ENCODE peak calls at places on chromosomes 11 and 22, in six cellular contexts. One of them, this sample, is unnamed.

GRCh38 chr11:64094463-64095223 is 58.9 kb downstream of the FLRT1 start:
- DNase-seq in A549: peak
- DNase-seq in neural progenitor cell: peak
- DNase-seq in fibroblast of lung: peak
- DNase-seq in GM23338: no peak
- DNase-seq in tibial artery: no peak
- DNase-seq in this sample: no peak

GRCh38 chr11:133163463-133164419 is 368.6 kb downstream of the OPCML start:
- DNase-seq in A549: peak
- DNase-seq in tibial artery: no peak
- DNase-seq in neural progenitor cell: peak
- DNase-seq in GM23338: peak
- DNase-seq in fibroblast of lung: peak
- DNase-seq in this sample: peak

GRCh38 chr11:107017433-107018227 is 646 bp downstream of the GUCY1A2 start:
- DNase-seq in fibroblast of lung: peak
- DNase-seq in tibial artery: no peak
- DNase-seq in GM23338: peak
- DNase-seq in neural progenitor cell: peak
- DNase-seq in A549: peak
- DNase-seq in this sample: peak

GRCh38 chr11:32333335-32333991 is 101.9 kb downstream of the WT1 start:
- DNase-seq in tibial artery: peak
- DNase-seq in fibroblast of lung: peak
- DNase-seq in GM23338: peak
- DNase-seq in A549: peak
- DNase-seq in neural progenitor cell: peak
- DNase-seq in this sample: no peak

GRCh38 chr11:27300974-27301373 is 62.0 kb downstream of the CCDC34 start:
- DNase-seq in GM23338: no peak
- DNase-seq in tibial artery: no peak
- DNase-seq in neural progenitor cell: no peak
- DNase-seq in fibroblast of lung: no peak
- DNase-seq in A549: no peak
- DNase-seq in this sample: no peak

GRCh38 chr11:74592063-74592440 is 330 bp upstream of the POLD3 start:
- DNase-seq in fibroblast of lung: no peak
- DNase-seq in GM23338: no peak
- DNase-seq in A549: no peak
- DNase-seq in tibial artery: no peak
- DNase-seq in neural progenitor cell: no peak
- DNase-seq in this sample: no peak

GRCh38 chr11:99822846-99823565 is 802.3 kb downstream of the CNTN5 start:
- DNase-seq in tibial artery: no peak
- DNase-seq in fibroblast of lung: no peak
- DNase-seq in A549: peak
- DNase-seq in GM23338: no peak
- DNase-seq in neural progenitor cell: no peak
- DNase-seq in this sample: no peak

GRCh38 chr22:42901790-42902508 is 44.9 kb upstream of the ARFGAP3 start:
- DNase-seq in A549: no peak
- DNase-seq in fibroblast of lung: no peak
- DNase-seq in neural progenitor cell: no peak
- DNase-seq in tibial artery: no peak
- DNase-seq in GM23338: peak
- DNase-seq in this sample: peak

GRCh38 chr11:57658023-57658361 is 430 bp downstream of the CLP1 start:
- DNase-seq in tibial artery: no peak
- DNase-seq in GM23338: peak
- DNase-seq in neural progenitor cell: peak
- DNase-seq in A549: no peak
- DNase-seq in fibroblast of lung: no peak
- DNase-seq in this sample: no peak

GRCh38 chr11:72263363-72263762 is 19.4 kb upstream of the PHOX2A start:
- DNase-seq in tibial artery: no peak
- DNase-seq in fibroblast of lung: peak
- DNase-seq in neural progenitor cell: no peak
- DNase-seq in GM23338: no peak
- DNase-seq in A549: peak
- DNase-seq in this sample: peak

GRCh38 chr22:31206896-31207687 is 5.0 kb upstream of the LIMK2 start:
- DNase-seq in neural progenitor cell: no peak
- DNase-seq in A549: no peak
- DNase-seq in fibroblast of lung: no peak
- DNase-seq in GM23338: no peak
- DNase-seq in tibial artery: no peak
- DNase-seq in this sample: no peak

GRCh38 chr11:46308632-46309419 is 31.4 kb downstream of the CREB3L1 start:
- DNase-seq in GM23338: peak
- DNase-seq in neural progenitor cell: peak
- DNase-seq in tibial artery: peak
- DNase-seq in fibroblast of lung: peak
- DNase-seq in A549: peak
- DNase-seq in this sample: peak

GRCh38 chr11:57777969-57778317 is 16.3 kb downstream of the CTNND1 start:
- DNase-seq in GM23338: peak
- DNase-seq in neural progenitor cell: peak
- DNase-seq in tibial artery: no peak
- DNase-seq in fibroblast of lung: no peak
- DNase-seq in A549: peak
- DNase-seq in this sample: no peak

GRCh38 chr22:19937616-19938473 is 3.7 kb upstream of the COMT start:
- DNase-seq in tibial artery: no peak
- DNase-seq in GM23338: no peak
- DNase-seq in neural progenitor cell: no peak
- DNase-seq in fibroblast of lung: no peak
- DNase-seq in A549: no peak
- DNase-seq in this sample: no peak

GRCh38 chr22:33519974-33520903 is 400.0 kb downstream of the LARGE1 start:
- DNase-seq in fibroblast of lung: no peak
- DNase-seq in neural progenitor cell: no peak
- DNase-seq in GM23338: no peak
- DNase-seq in A549: no peak
- DNase-seq in tibial artery: no peak
- DNase-seq in this sample: peak

GRCh38 chr11:116420030-116420429 is 352.8 kb downstream of the BUD13 start:
- DNase-seq in tibial artery: no peak
- DNase-seq in A549: no peak
- DNase-seq in fibroblast of lung: no peak
- DNase-seq in neural progenitor cell: no peak
- DNase-seq in GM23338: no peak
- DNase-seq in this sample: no peak

GRCh38 chr11:9755561-9755960 is 91.7 kb downstream of the SWAP70 start:
- DNase-seq in tibial artery: no peak
- DNase-seq in neural progenitor cell: no peak
- DNase-seq in fibroblast of lung: peak
- DNase-seq in A549: no peak
- DNase-seq in GM23338: no peak
- DNase-seq in this sample: no peak

GRCh38 chr11:83241291-83241946 is 44.7 kb downstream of the CCDC90B start:
- DNase-seq in neural progenitor cell: peak
- DNase-seq in tibial artery: peak
- DNase-seq in GM23338: peak
- DNase-seq in fibroblast of lung: peak
- DNase-seq in A549: peak
- DNase-seq in this sample: peak

GRCh38 chr11:46290598-46291309 is 13.3 kb downstream of the CREB3L1 start:
- DNase-seq in tibial artery: peak
- DNase-seq in neural progenitor cell: peak
- DNase-seq in A549: peak
- DNase-seq in GM23338: peak
- DNase-seq in fibroblast of lung: peak
- DNase-seq in this sample: no peak

GRCh38 chr11:114162719-114163123 is 103.2 kb downstream of the ZBTB16 start:
- DNase-seq in GM23338: no peak
- DNase-seq in tibial artery: peak
- DNase-seq in neural progenitor cell: no peak
- DNase-seq in fibroblast of lung: peak
- DNase-seq in A549: peak
- DNase-seq in this sample: no peak

GRCh38 chr22:21907638-21908522 is 40.4 kb upstream of the MAPK1 start:
- DNase-seq in neural progenitor cell: no peak
- DNase-seq in tibial artery: no peak
- DNase-seq in A549: no peak
- DNase-seq in GM23338: no peak
- DNase-seq in fibroblast of lung: no peak
- DNase-seq in this sample: no peak

GRCh38 chr11:102411142-102411541 is 41.4 kb downstream of the TMEM123 start:
- DNase-seq in tibial artery: no peak
- DNase-seq in fibroblast of lung: no peak
- DNase-seq in A549: no peak
- DNase-seq in GM23338: no peak
- DNase-seq in neural progenitor cell: no peak
- DNase-seq in this sample: no peak

GRCh38 chr11:102416974-102417373 is 35.6 kb downstream of the TMEM123 start:
- DNase-seq in GM23338: no peak
- DNase-seq in A549: no peak
- DNase-seq in fibroblast of lung: no peak
- DNase-seq in tibial artery: no peak
- DNase-seq in neural progenitor cell: no peak
- DNase-seq in this sample: peak

GRCh38 chr11:102415252-102415916 is 37.2 kb downstream of the TMEM123 start:
- DNase-seq in neural progenitor cell: no peak
- DNase-seq in GM23338: no peak
- DNase-seq in tibial artery: no peak
- DNase-seq in A549: no peak
- DNase-seq in fibroblast of lung: no peak
- DNase-seq in this sample: no peak

GRCh38 chr11:102413497-102413896 is 39.1 kb downstream of the TMEM123 start:
- DNase-seq in neural progenitor cell: no peak
- DNase-seq in GM23338: no peak
- DNase-seq in A549: no peak
- DNase-seq in fibroblast of lung: no peak
- DNase-seq in tibial artery: no peak
- DNase-seq in this sample: no peak

GRCh38 chr11:102414559-102414958 is 38.0 kb downstream of the TMEM123 start:
- DNase-seq in tibial artery: no peak
- DNase-seq in fibroblast of lung: no peak
- DNase-seq in A549: no peak
- DNase-seq in neural progenitor cell: no peak
- DNase-seq in GM23338: no peak
- DNase-seq in this sample: no peak
- TF ChIP-seq CTCF in tibial artery: no peak
- TF ChIP-seq CTCF in fibroblast of lung: no peak
- TF ChIP-seq CTCF in A549: no peak
- TF ChIP-seq CTCF in neural progenitor cell: no peak
- TF ChIP-seq CTCF in GM23338: no peak
- TF ChIP-seq CTCF in this sample: no peak

GRCh38 chr22:49964136-49964492 is 3.5 kb downstream of the PIM3 start:
- DNase-seq in A549: no peak
- DNase-seq in fibroblast of lung: no peak
- DNase-seq in neural progenitor cell: no peak
- DNase-seq in tibial artery: peak
- DNase-seq in GM23338: no peak
- DNase-seq in this sample: no peak
- H3K4me3 ChIP-seq in A549: no peak
- H3K4me3 ChIP-seq in fibroblast of lung: no peak
- H3K4me3 ChIP-seq in neural progenitor cell: no peak
- H3K4me3 ChIP-seq in tibial artery: peak
- H3K4me3 ChIP-seq in GM23338: no peak
- H3K4me3 ChIP-seq in this sample: peak

DNA sequence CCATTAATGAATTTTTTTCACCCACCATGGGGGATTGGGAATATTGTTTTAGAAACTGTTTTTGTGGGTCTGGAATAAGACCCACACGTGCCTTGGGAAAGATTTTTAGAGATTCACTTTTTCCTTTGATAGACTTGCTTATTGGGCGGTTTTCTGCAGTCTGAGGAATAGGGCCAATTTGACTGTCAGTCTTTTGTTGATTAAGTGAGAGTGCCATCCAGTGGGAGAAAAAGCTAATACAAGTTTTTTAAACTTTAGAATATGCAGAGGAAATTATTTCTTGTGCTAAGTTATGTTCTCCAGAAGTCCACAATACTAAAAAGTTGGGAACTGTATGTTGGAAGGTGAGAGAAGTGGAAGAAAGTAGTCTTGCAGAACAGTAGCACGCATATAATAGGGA is 56.1 kb downstream of the PRMT3 start:
- DNase-seq in neural progenitor cell: peak
- DNase-seq in GM23338: peak
- DNase-seq in tibial artery: no peak
- DNase-seq in fibroblast of lung: peak
- DNase-seq in A549: peak
- DNase-seq in this sample: peak
- TF ChIP-seq CTCF in neural progenitor cell: peak
- TF ChIP-seq CTCF in GM23338: peak
- TF ChIP-seq CTCF in tibial artery: no peak
- TF ChIP-seq CTCF in fibroblast of lung: peak
- TF ChIP-seq CTCF in A549: peak
- TF ChIP-seq CTCF in this sample: peak

DNA sequence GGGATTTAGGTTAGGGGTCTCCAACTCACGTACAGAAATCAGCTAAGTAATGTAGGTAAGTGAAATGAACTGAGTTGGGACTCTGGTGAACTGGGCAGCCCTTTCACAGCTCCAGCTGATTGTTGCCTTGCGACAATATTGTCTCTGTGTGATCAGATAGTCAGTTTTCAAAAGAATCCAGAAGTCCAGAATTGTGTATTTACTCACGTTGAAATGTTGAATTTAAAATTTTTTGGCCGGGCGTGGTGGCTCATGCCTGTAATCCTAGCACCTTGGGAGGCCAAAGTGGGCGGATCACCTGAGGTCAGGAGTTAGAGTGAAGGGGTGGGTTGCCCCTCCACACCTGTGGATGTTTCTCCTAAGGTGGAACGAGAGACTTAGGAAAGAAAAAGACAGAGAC is 18.8 kb upstream of the WDR74 start:
- DNase-seq in tibial artery: no peak
- DNase-seq in GM23338: no peak
- DNase-seq in neural progenitor cell: no peak
- DNase-seq in A549: no peak
- DNase-seq in fibroblast of lung: no peak
- DNase-seq in this sample: no peak
- H3K4me3 ChIP-seq in tibial artery: no peak
- H3K4me3 ChIP-seq in GM23338: peak
- H3K4me3 ChIP-seq in neural progenitor cell: peak
- H3K4me3 ChIP-seq in A549: peak
- H3K4me3 ChIP-seq in fibroblast of lung: no peak
- H3K4me3 ChIP-seq in this sample: peak